ENCODE peak calls at places on chromosomes 11 and 22, in five cellular contexts. X is HS-5, E is nephron progenitor cell, K is fibroblast of the aortic adventitia, S is Ammon's horn. A is an unnamed sample.
A peak's percentile ranks its signal among the peaks of the same experiment; 100 is the strongest.

GRCh38 chr11:114219559-114220349 is 76.4 kb upstream of the NNMT start:
- DNase-seq in E (no peak), X (peak; percentile 4), S (peak; percentile 59), K (peak; percentile 82), A (no peak)

GRCh38 chr22:24407278-24407665 is 20.1 kb upstream of the ADORA2A start:
- DNase-seq in K (no peak), E (no peak), S (no peak), X (no peak), A (no peak)

GRCh38 chr22:42277988-42278776 is 7.7 kb upstream of the TCF20 start:
- DNase-seq in E (no peak), X (no peak), K (no peak), S (peak; percentile 60), A (no peak)

GRCh38 chr11:121661796-121662508 is 209.2 kb upstream of the SORL1-AS1 start:
- DNase-seq in E (no peak), K (peak; percentile 92), X (no peak), S (no peak), A (no peak)

GRCh38 chr22:29208879-29209623 is 3.4 kb downstream of the EMID1 start:
- DNase-seq in S (peak; percentile 40), X (no peak), K (no peak), E (peak; percentile 47), A (no peak)

GRCh38 chr22:42180349-42180842 is 49.8 kb upstream of the CYP2D6 start:
- DNase-seq in E (no peak), S (no peak), X (no peak), K (peak; percentile 22), A (no peak)

GRCh38 chr11:134120143-134120850 is 51.4 kb downstream of the JAM3 start:
- DNase-seq in K (peak; percentile 97), S (peak; percentile 78), X (no peak), E (no peak), A (no peak)

GRCh38 chr22:23763579-23764331 is 965 bp downstream of the C22orf15 start:
- DNase-seq in X (no peak), K (no peak), S (no peak), E (peak; percentile 68), A (no peak)

GRCh38 chr22:45237065-45237990 is 3.4 kb downstream of the KIAA0930 start:
- DNase-seq in S (no peak), X (no peak), E (peak; percentile 20), K (no peak), A (no peak)

GRCh38 chr11:69497221-69497787 is 15.8 kb downstream of the LINC01488 start:
- DNase-seq in E (peak; percentile 48), X (peak; percentile 83), K (peak; percentile 97), S (peak; percentile 68), A (peak; percentile 65)

A was measured in HFF-Myc.